ENCODE peak calls at places on chromosomes 12 and 14, in five cellular contexts. N, F, E, D and L are unnamed samples.

GRCh38 chr14:54348001-54348611 is 48.7 kb upstream of the CDKN3 start:
- DNase-seq in N (no peak), F (no peak), E (peak), D (peak), L (no peak)

GRCh38 chr14:24612186-24612585 is 2.7 kb upstream of the GZMH start:
- DNase-seq in N (no peak), F (no peak), E (no peak), D (no peak), L (no peak)

GRCh38 chr12:47905313-47905730 is 528 bp upstream of the VDR start:
- DNase-seq in N (no peak), F (no peak), E (peak), D (no peak), L (no peak)

GRCh38 chr12:120654656-120655055 is 14.2 kb downstream of the CABP1 start:
- DNase-seq in N (no peak), F (no peak), E (no peak), D (no peak), L (no peak)

GRCh38 chr12:23197266-23197665 is 572.3 kb downstream of the ETNK1 start:
- DNase-seq in N (no peak), F (no peak), E (no peak), D (peak), L (no peak)

GRCh38 chr12:60419986-60420385 is 824.2 kb downstream of the SLC16A7 start:
- DNase-seq in N (no peak), F (no peak), E (no peak), D (no peak), L (no peak)

GRCh38 chr12:108214486-108214885 is 85.4 kb downstream of the WSCD2 start:
- DNase-seq in N (no peak), F (no peak), E (no peak), D (peak), L (no peak)

GRCh38 chr14:74514471-74514932 is 20.9 kb downstream of the ISCA2 start:
- DNase-seq in N (no peak), F (no peak), E (no peak), D (peak), L (no peak)

GRCh38 chr12:76135456-76135855 is 51.0 kb upstream of the NAP1L1 start:
- DNase-seq in N (no peak), F (no peak), E (no peak), D (no peak), L (no peak)

GRCh38 chr14:80387563-80387981 is 176.3 kb upstream of the DIO2 start:
- DNase-seq in N (no peak), F (no peak), E (no peak), D (no peak), L (no peak)

GRCh38 chr12:50964432-50964831 is 12.1 kb downstream of the HIGD1C start:
- DNase-seq in N (no peak), F (no peak), E (no peak), D (no peak), L (no peak)

GRCh38 chr12:92458996-92459395 is 243.8 kb upstream of the PLEKHG7 start:
- DNase-seq in N (no peak), F (no peak), E (no peak), D (no peak), L (no peak)

GRCh38 chr12:68269727-68270126 is 16.3 kb upstream of the IL22 start:
- DNase-seq in N (no peak), F (no peak), E (no peak), D (no peak), L (no peak)

GRCh38 chr12:132786192-132786591 is 24.6 kb upstream of the ANKLE2 start:
- DNase-seq in N (no peak), F (no peak), E (no peak), D (no peak), L (no peak)

GRCh38 chr14:26281280-26281998 is 316.4 kb downstream of the NOVA1 start:
- DNase-seq in N (peak), F (no peak), E (peak), D (peak), L (no peak)

GRCh38 chr12:87982208-87982607 is 47.0 kb downstream of the C12orf50 start:
- DNase-seq in N (peak), F (no peak), E (no peak), D (peak), L (no peak)

GRCh38 chr14:86672071-86672470 is 1142.1 kb downstream of the FLRT2 start:
- DNase-seq in N (no peak), F (no peak), E (no peak), D (no peak), L (no peak)

GRCh38 chr14:99601301-99601945 is 2.6 kb downstream of the CCDC85C start:
- DNase-seq in N (no peak), F (no peak), E (no peak), D (peak), L (no peak)

GRCh38 chr12:122687091-122687490 is 16.1 kb downstream of the HCAR2 start:
- DNase-seq in N (no peak), F (no peak), E (peak), D (no peak), L (no peak)

GRCh38 chr12:131092911-131093901 is 139.5 kb downstream of the ADGRD1 start:
- DNase-seq in N (peak), F (peak), E (no peak), D (no peak), L (peak)

GRCh38 chr14:22358726-22359125 is 230.3 kb downstream of the DAD1 start:
- DNase-seq in N (no peak), F (no peak), E (no peak), D (no peak), L (no peak)

GRCh38 chr14:33791971-33792370 is 158.9 kb downstream of the EGLN3 start:
- DNase-seq in N (no peak), F (no peak), E (no peak), D (no peak), L (no peak)

GRCh38 chr14:52485350-52485960 is 66.8 kb downstream of the TXNDC16 start:
- DNase-seq in N (no peak), F (no peak), E (no peak), D (peak), L (no peak)

GRCh38 chr12:120231316-120232011 is 30.6 kb upstream of the RPLP0 start:
- DNase-seq in N (peak), F (peak), E (no peak), D (peak), L (no peak)

GRCh38 chr14:68506645-68507405 is 286.0 kb downstream of the ZFP36L1 start:
- DNase-seq in N (no peak), F (no peak), E (no peak), D (no peak), L (peak)